ENCODE peak calls at places on chromosome 10, in four cellular contexts. Q is transverse colon, T is Panc1, W is heart right ventricle. I is an unnamed sample.
A peak's percentile ranks its signal among the peaks of the same experiment; 100 is the strongest.

GRCh38 chr10:101301111-101301731 is 52.7 kb upstream of the BTRC start:
- DNase-seq in Q (peak; percentile 18), T (no peak), W (peak; percentile 33), I (peak; percentile 81)

GRCh38 chr10:44180321-44181154 is 204.4 kb downstream of the CXCL12 start:
- DNase-seq in Q (no peak), T (no peak), W (no peak), I (no peak)

GRCh38 chr10:79983286-79983909 is 34.5 kb upstream of the SFTPD start:
- DNase-seq in Q (no peak), T (no peak), W (no peak), I (no peak)

GRCh38 chr10:71493741-71494140 is 97.0 kb downstream of the CDH23 start:
- DNase-seq in Q (no peak), T (no peak), W (no peak), I (no peak)

GRCh38 chr10:30445716-30446115 is 11.7 kb downstream of the MAP3K8 start:
- DNase-seq in Q (no peak), T (no peak), W (no peak), I (peak; percentile 52)

GRCh38 chr10:11547111-11547625 is 64.3 kb downstream of the USP6NL start:
- DNase-seq in Q (no peak), T (no peak), W (no peak), I (no peak)

GRCh38 chr10:113385021-113385975 is 167.6 kb upstream of the HABP2 start:
- DNase-seq in Q (peak; percentile 79), T (peak; percentile 51), W (peak; percentile 87), I (peak; percentile 94)

GRCh38 chr10:122142652-122143237 is 128.4 kb upstream of the BTBD16 start:
- DNase-seq in Q (no peak), T (no peak), W (peak; percentile 45), I (peak; percentile 46)

GRCh38 chr10:52599586-52600200 is 172.9 kb downstream of the MBL2 start:
- DNase-seq in Q (no peak), T (no peak), W (no peak), I (no peak)

GRCh38 chr10:33262871-33263270 is 71.6 kb downstream of the NRP1 start:
- DNase-seq in Q (no peak), T (no peak), W (no peak), I (no peak)
- H3K4me3 ChIP-seq in Q (no peak overlapping the region), T (no peak overlapping the region), W (no peak overlapping the region), I (no peak overlapping the region)

GRCh38 chr10:69914373-69915268 is 112.9 kb downstream of the COL13A1 start:
- DNase-seq in Q (peak; percentile 78), T (peak; percentile 28), W (peak; percentile 70), I (peak; percentile 79)

GRCh38 chr10:69919250-69919649 is 117.5 kb downstream of the COL13A1 start:
- DNase-seq in Q (no peak), T (no peak), W (no peak), I (no peak)

GRCh38 chr10:69916133-69916532 is 114.4 kb downstream of the COL13A1 start:
- DNase-seq in Q (no peak), T (no peak), W (no peak), I (no peak)

GRCh38 chr10:69913586-69913985 is 111.9 kb downstream of the COL13A1 start:
- DNase-seq in Q (no peak), T (no peak), W (no peak), I (no peak)

GRCh38 chr10:69918036-69918435 is 116.3 kb downstream of the COL13A1 start:
- DNase-seq in Q (no peak), T (no peak), W (no peak), I (no peak)
- TF ChIP-seq CTCF in Q (no peak), T (no peak), W (no peak), I (no peak)

GRCh38 chr10:15325243-15326002 is 45.7 kb downstream of the FAM171A1 start:
- DNase-seq in Q (no peak), T (no peak), W (peak; percentile 38), I (no peak)
- H3K36me3 ChIP-seq in Q (no peaks in the 10 kb centered on the region), T (no peaks in the 10 kb centered on the region), W (no peaks in the 10 kb centered on the region), I (no peaks in the 10 kb centered on the region)

DNA sequence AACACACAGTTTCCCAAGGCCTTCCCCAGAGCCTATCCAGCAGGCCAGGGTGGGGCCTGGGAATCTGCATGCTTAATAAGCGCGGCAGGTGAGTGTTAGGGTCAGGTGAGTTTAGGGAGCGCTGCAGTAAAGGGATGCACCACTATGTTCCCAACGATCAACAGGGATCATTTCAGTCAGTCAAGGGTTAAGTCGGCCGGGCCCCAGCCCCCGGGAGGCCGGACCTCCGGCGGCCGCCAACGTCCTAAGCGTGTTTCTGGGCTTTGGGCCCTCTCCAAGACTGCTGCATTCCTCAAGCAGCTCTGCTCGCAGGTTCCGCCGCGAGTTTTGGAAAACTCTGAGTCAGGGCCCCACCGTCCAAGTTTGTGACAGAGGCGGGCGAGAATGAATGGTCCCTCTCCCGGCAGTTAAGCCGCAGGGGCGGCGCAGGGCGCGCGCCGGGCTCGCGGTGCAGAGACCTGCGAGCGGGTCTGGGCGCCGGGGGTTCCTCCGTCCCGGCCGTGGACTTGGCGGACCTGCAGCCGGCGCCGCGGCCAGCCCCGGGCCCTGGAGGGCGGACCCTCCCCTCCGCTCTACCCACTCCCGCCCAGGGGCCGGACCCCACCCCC is 81.6 kb downstream of the ARHGAP22 start:
- DNase-seq in Q (peak; percentile 28), T (no peak), W (peak; percentile 57), I (peak; percentile 96)
- H3K4me3 ChIP-seq in Q (peak overlapping the region; percentile 48), T (peak overlapping the region; percentile 42), W (peak overlapping the region; percentile 54), I (peak overlapping the region; percentile 61)